ENCODE peak calls at places on chromosome 10, in ten cellular contexts. M is cardiac muscle cell, I is KBM-7, O is lower leg skin, Z is renal cortical epithelial cell, P is foreskin melanocyte, F is T-helper 9 cell, T is foreskin fibroblast, G is PC-3, K is T1000. N is an unnamed sample.

GRCh38 chr10:92916433-92916832 is 68.1 kb downstream of the EXOC6 start:
- DNase-seq in K (no peak), O (no peak), F (no peak), I (no peak), M (no peak), Z (no peak), P (no peak), G (no peak), T (no peak), N (no peak)

GRCh38 chr10:71927159-71927558 is 37.0 kb upstream of the CHST3 start:
- DNase-seq in G (no peak), O (peak; percentile 54), K (no peak), M (no peak), F (no peak), I (no peak), P (no peak), Z (no peak), T (no peak), N (no peak)

GRCh38 chr10:76350583-76350982 is 919.2 kb downstream of the LRMDA start:
- DNase-seq in O (no peak), M (no peak), F (no peak), Z (no peak), T (peak; percentile 61), K (no peak), G (no peak), P (no peak), I (no peak), N (no peak)

GRCh38 chr10:26799342-26799741 is 61.4 kb downstream of the ABI1 start:
- DNase-seq in F (no peak), T (no peak), P (no peak), G (no peak), O (no peak), K (no peak), Z (no peak), M (no peak), I (peak; percentile 49), N (no peak)

GRCh38 chr10:13091816-13092215 is 8.1 kb upstream of the OPTN start:
- DNase-seq in T (no peak), F (no peak), G (no peak), Z (no peak), P (no peak), I (no peak), M (no peak), K (no peak), O (no peak), N (no peak)

GRCh38 chr10:121380211-121380610 is 218.0 kb downstream of the FGFR2 start:
- DNase-seq in O (no peak), M (no peak), T (no peak), I (no peak), K (no peak), G (no peak), P (no peak), Z (no peak), F (no peak), N (no peak)

GRCh38 chr10:86100581-86101061 is 266.0 kb downstream of the GRID1 start:
- DNase-seq in G (peak; percentile 23), M (peak; percentile 18), I (peak; percentile 53), T (no peak), Z (peak; percentile 34), F (no peak), K (no peak), O (peak; percentile 49), P (peak; percentile 9), N (no peak)

GRCh38 chr10:79066460-79067240 is 2.1 kb upstream of the ZMIZ1 start:
- DNase-seq in G (peak; percentile 94), M (peak; percentile 28), T (no peak), I (no peak), Z (no peak), P (no peak), O (no peak), F (peak; percentile 14), K (no peak), N (no peak)

N was measured in GM04504.